ENCODE peak calls at places on chromosome 9, in five cellular contexts. One of them, this sample, is unnamed.
A peak's percentile ranks its signal among the peaks of the same experiment; 100 is the strongest.

GRCh38 chr9:68749579-68750159 is 44.6 kb downstream of the PIP5K1B start:
- DNase-seq in head of caudate nucleus: no peak
- DNase-seq in type B pancreatic cell: no peak
- DNase-seq in ecto neural progenitor cell: no peak
- DNase-seq in fibroblast of the conjunctiva: no peak
- DNase-seq in this sample: no peak

GRCh38 chr9:70791936-70792335 is 329.5 kb downstream of the TRPM3 start:
- DNase-seq in head of caudate nucleus: no peak
- DNase-seq in type B pancreatic cell: no peak
- DNase-seq in ecto neural progenitor cell: peak; percentile 64
- DNase-seq in fibroblast of the conjunctiva: no peak
- DNase-seq in this sample: no peak

GRCh38 chr9:123928471-123929176 is 1.3 kb downstream of the DENND1A start:
- DNase-seq in head of caudate nucleus: no peak
- DNase-seq in type B pancreatic cell: no peak
- DNase-seq in ecto neural progenitor cell: no peak
- DNase-seq in fibroblast of the conjunctiva: peak; percentile 24
- DNase-seq in this sample: no peak

GRCh38 chr9:86795861-86796497 is 151.3 kb downstream of the GAS1 start:
- DNase-seq in head of caudate nucleus: no peak
- DNase-seq in type B pancreatic cell: no peak
- DNase-seq in ecto neural progenitor cell: no peak
- DNase-seq in fibroblast of the conjunctiva: peak; percentile 85
- DNase-seq in this sample: peak; percentile 86

GRCh38 chr9:93127395-93127911 is 6.6 kb downstream of the NINJ1 start:
- DNase-seq in head of caudate nucleus: peak; percentile 60
- DNase-seq in type B pancreatic cell: no peak
- DNase-seq in ecto neural progenitor cell: no peak
- DNase-seq in fibroblast of the conjunctiva: no peak
- DNase-seq in this sample: no peak

GRCh38 chr9:92631452-92632211 is 38.3 kb downstream of the IPPK start:
- DNase-seq in head of caudate nucleus: no peak
- DNase-seq in type B pancreatic cell: peak; percentile 34
- DNase-seq in ecto neural progenitor cell: no peak
- DNase-seq in fibroblast of the conjunctiva: no peak
- DNase-seq in this sample: no peak

GRCh38 chr9:70802206-70802605 is 319.2 kb downstream of the TRPM3 start:
- DNase-seq in head of caudate nucleus: no peak
- DNase-seq in type B pancreatic cell: no peak
- DNase-seq in ecto neural progenitor cell: no peak
- DNase-seq in fibroblast of the conjunctiva: peak; percentile 59
- DNase-seq in this sample: peak; percentile 67

GRCh38 chr9:31840702-31841101 is 543.7 kb upstream of the ACO1 start:
- DNase-seq in head of caudate nucleus: peak; percentile 62
- DNase-seq in type B pancreatic cell: no peak
- DNase-seq in ecto neural progenitor cell: no peak
- DNase-seq in fibroblast of the conjunctiva: no peak
- DNase-seq in this sample: no peak

GRCh38 chr9:12934515-12935301 is 159.9 kb downstream of the LURAP1L start:
- DNase-seq in head of caudate nucleus: no peak
- DNase-seq in type B pancreatic cell: no peak
- DNase-seq in ecto neural progenitor cell: no peak
- DNase-seq in fibroblast of the conjunctiva: no peak
- DNase-seq in this sample: no peak

This sample was measured in skeletal muscle cell.